ENCODE peak calls at places on chromosomes 16 and 17, in seven cellular contexts. R is GM13976; L is CD4-positive, alpha-beta T cell; B is mammary epithelial cell; E is A673; P is Peyer's patch; V is ascending aorta. Z is an unnamed sample.

GRCh38 chr17:41308918-41309359 is at the start of gene KRTAP16-1:
- DNase-seq in R (no peak), L (no peak), B (no peak), E (no peak), P (peak; percentile 42), V (no peak), Z (no peak)

GRCh38 chr17:82243648-82244412 is 15.0 kb downstream of the SLC16A3 start:
- DNase-seq in R (no peak), L (no peak), B (no peak), E (no peak), P (no peak), V (no peak), Z (no peak)

GRCh38 chr16:19664166-19664565 is 53.9 kb downstream of the KNOP1 start:
- DNase-seq in R (no peak), L (no peak), B (no peak), E (no peak), P (no peak), V (no peak), Z (no peak)

GRCh38 chr16:70159355-70160348 is 13.9 kb upstream of the CLEC18C start:
- DNase-seq in R (peak; percentile 29), L (no peak), B (no peak), E (no peak), P (no peak), V (no peak), Z (peak; percentile 12)

GRCh38 chr16:27169511-27170071 is 33.7 kb upstream of the KDM8 start:
- DNase-seq in R (no peak), L (peak; percentile 72), B (peak; percentile 76), E (no peak), P (peak; percentile 47), V (no peak), Z (no peak)

GRCh38 chr17:79743614-79744013 is 12.9 kb downstream of the ENPP7 start:
- DNase-seq in R (no peak), L (no peak), B (no peak), E (no peak), P (no peak), V (no peak), Z (no peak)

GRCh38 chr17:69711504-69711903 is 297.0 kb downstream of the MAP2K6 start:
- DNase-seq in R (no peak), L (no peak), B (no peak), E (no peak), P (no peak), V (no peak), Z (no peak)

GRCh38 chr17:77271421-77271820 is 130.7 kb downstream of the SEC14L1 start:
- DNase-seq in R (no peak), L (no peak), B (no peak), E (no peak), P (no peak), V (no peak), Z (no peak)

GRCh38 chr16:3173892-3174617 is 13.9 kb upstream of the OR1F1 start:
- DNase-seq in R (peak; percentile 68), L (no peak), B (peak; percentile 46), E (peak; percentile 81), P (no peak), V (no peak), Z (peak; percentile 59)

GRCh38 chr16:1193143-1193824 is 31.8 kb downstream of the TPSG1 start:
- DNase-seq in R (no peak), L (no peak), B (no peak), E (peak; percentile 57), P (no peak), V (no peak), Z (no peak)

GRCh38 chr17:70405492-70406220 is 236.3 kb downstream of the KCNJ2 start:
- DNase-seq in R (no peak), L (no peak), B (peak; percentile 93), E (peak; percentile 31), P (no peak), V (no peak), Z (no peak)

GRCh38 chr16:82660078-82660645 is 33.4 kb downstream of the CDH13 start:
- DNase-seq in R (no peak), L (no peak), B (peak; percentile 51), E (peak; percentile 45), P (no peak), V (no peak), Z (no peak)

GRCh38 chr16:70437017-70437581 is 1.8 kb downstream of the ST3GAL2 start:
- DNase-seq in R (peak; percentile 30), L (no peak), B (no peak), E (peak; percentile 75), P (no peak), V (no peak), Z (no peak)

GRCh38 chr16:7132465-7132864 is 200.2 kb upstream of the RBFOX1 start:
- DNase-seq in R (no peak), L (no peak), B (no peak), E (no peak), P (no peak), V (no peak), Z (no peak)

GRCh38 chr17:28357061-28357900 is at the start of gene POLDIP2:
- DNase-seq in R (peak; percentile 98), L (peak; percentile 93), B (peak; percentile 94), E (peak; percentile 97), P (peak; percentile 89), V (peak; percentile 97), Z (peak; percentile 98)
- TF ChIP-seq CTCF in R (no peak), L (no peak), B (no peak), E (no peak), P (no peak), V (no peak), Z (no peak)

GRCh38 chr17:48860034-48860433 is 29.2 kb downstream of the CALCOCO2 start:
- DNase-seq in R (no peak), L (no peak), B (no peak), E (no peak), P (no peak), V (no peak), Z (no peak)
- TF ChIP-seq CTCF in R (no peak), L (no peak), B (peak; percentile 9), E (peak; percentile 31), P (peak; percentile 13), V (no peak), Z (no peak)

GRCh38 chr16:57167951-57168350 is 17.9 kb downstream of the PSME3IP1 start:
- DNase-seq in R (peak; percentile 59), L (no peak), B (peak; percentile 34), E (peak; percentile 82), P (no peak), V (no peak), Z (peak; percentile 54)
- TF ChIP-seq CTCF in R (peak; percentile 70), L (peak; percentile 75), B (peak; percentile 34), E (peak; percentile 79), P (peak; percentile 17), V (peak; percentile 62), Z (peak; percentile 62)

DNA sequence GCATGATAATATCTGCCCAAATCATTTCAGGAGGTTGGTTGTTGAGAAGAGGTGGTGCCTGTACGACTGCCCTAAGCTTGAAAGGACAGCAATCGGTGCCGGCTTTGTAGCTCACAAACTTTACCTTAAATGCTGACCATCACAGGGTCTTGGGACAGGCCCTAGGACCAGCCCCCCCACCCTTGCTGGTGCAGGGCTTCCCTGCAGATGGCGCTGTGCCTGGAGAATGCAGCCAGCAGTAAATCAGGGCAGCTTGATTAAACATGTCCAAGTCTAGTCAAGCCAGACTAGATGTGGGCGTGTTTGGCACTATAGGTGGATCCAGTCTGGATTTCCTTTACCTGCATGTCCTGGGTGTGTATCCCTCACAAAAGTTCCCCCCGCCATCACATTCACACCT is 135.5 kb upstream of the CRHR1 start:
- DNase-seq in R (no peak), L (no peak), B (no peak), E (no peak), P (no peak), V (no peak), Z (no peak)
- TF ChIP-seq CTCF in R (peak; percentile 4), L (no peak), B (peak; percentile 22), E (no peak), P (no peak), V (no peak), Z (no peak)

DNA sequence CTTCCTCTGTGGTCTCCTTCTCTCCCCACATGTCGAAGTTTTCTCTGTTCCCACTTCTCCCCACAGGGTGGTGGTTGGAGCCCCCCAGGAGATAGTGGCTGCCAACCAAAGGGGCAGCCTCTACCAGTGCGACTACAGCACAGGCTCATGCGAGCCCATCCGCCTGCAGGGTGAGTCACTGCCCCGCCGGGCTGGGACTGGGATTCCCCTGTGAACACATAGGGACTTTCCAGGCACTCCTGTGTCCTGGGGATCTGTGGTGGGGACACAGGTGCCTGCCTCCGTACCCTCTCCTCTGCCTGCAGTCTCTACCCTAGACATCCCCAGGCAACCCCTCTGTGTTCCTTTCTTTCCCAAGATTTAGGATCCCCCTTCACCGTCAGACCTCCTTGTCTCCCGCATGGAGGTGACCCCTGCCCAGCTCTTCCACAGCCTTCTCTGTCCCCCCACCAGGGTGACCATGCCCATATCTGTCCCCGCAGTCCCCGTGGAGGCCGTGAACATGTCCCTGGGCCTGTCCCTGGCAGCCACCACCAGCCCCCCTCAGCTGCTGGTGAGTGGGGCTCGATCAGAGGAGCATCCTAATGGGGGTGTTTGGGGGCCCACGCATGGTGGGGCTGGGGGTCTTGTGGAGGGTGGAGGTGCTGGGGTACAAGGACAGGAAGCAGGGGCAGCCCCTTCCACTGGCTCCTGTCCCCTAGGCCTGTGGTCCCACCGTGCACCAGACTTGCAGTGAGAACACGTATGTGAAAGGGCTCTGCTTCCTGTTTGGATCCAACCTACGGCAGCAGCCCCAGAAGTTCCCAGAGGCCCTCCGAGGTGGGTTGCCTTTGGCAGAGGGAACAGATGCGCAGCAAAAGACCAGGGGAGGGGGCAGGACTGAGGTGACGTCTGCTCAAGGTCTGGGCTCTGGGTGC is 5.8 kb downstream of the ITGAM start:
- DNase-seq in R (peak; percentile 89), L (peak; percentile 8), B (peak; percentile 90), E (peak; percentile 15), P (peak; percentile 38), V (no peak), Z (peak; percentile 87)
- TF ChIP-seq CTCF in R (no peak), L (no peak), B (no peak), E (no peak), P (no peak), V (no peak), Z (no peak)

GRCh38 chr16:5502467-5502869 is 404.9 kb upstream of the EEF2KMT start:
- DNase-seq in R (peak; percentile 27), L (no peak), B (no peak), E (peak; percentile 70), P (no peak), V (no peak), Z (no peak)
- TF ChIP-seq CTCF in R (no peak), L (no peak), B (no peak), E (peak; percentile 65), P (no peak), V (no peak), Z (peak; percentile 33)